ENCODE peak calls at places on chromosomes 13 and 19, in five cellular contexts. U is dorsolateral prefrontal cortex; F is stimulated activated CD8-positive, alpha-beta memory T cell treated with anti-CD3 and anti-CD28 coated beads, Interleukin-15, amount 100 ng/mL, for 1 hour; D is H54; J is ascending aorta. Z is an unnamed sample.
A peak's percentile ranks its signal among the peaks of the same experiment; 100 is the strongest.

GRCh38 chr19:29193116-29193515 is 19.8 kb downstream of the UQCRFS1 start:
- DNase-seq in U (no peak), F (no peak), D (no peak), J (no peak), Z (no peak)

GRCh38 chr19:49894879-49895565 is 1.7 kb downstream of the IL4I1 start:
- DNase-seq in U (no peak), F (no peak), D (no peak), J (no peak), Z (no peak)

GRCh38 chr19:49337267-49338022 is 2.2 kb downstream of the CD37 start:
- DNase-seq in U (no peak), F (no peak), D (no peak), J (peak; percentile 56), Z (no peak)

GRCh38 chr13:49026851-49027250 is 51.1 kb downstream of the FNDC3A start:
- DNase-seq in U (no peak), F (no peak), D (no peak), J (no peak), Z (no peak)

GRCh38 chr19:17055636-17056035 is 19.6 kb downstream of the HAUS8 start:
- DNase-seq in U (no peak), F (no peak), D (no peak), J (no peak), Z (no peak)

GRCh38 chr19:58558623-58559274 is 338 bp upstream of the UBE2M start:
- DNase-seq in U (peak; percentile 97), F (peak; percentile 99), D (peak; percentile 97), J (peak; percentile 99), Z (peak; percentile 100)

GRCh38 chr13:23159205-23159586 is 21.6 kb upstream of the SGCG start:
- DNase-seq in U (no peak), F (no peak), D (no peak), J (peak; percentile 74), Z (no peak)

GRCh38 chr19:15014579-15014978 is 34.7 kb upstream of the CASP14 start:
- DNase-seq in U (no peak), F (no peak), D (no peak), J (no peak), Z (no peak)

GRCh38 chr19:42143341-42144234 is 11.3 kb upstream of the POU2F2 start:
- DNase-seq in U (no peak), F (no peak), D (no peak), J (no peak), Z (no peak)

GRCh38 chr13:43128504-43128929 is 105.1 kb downstream of the DNAJC15 start:
- DNase-seq in U (peak; percentile 13), F (no peak), D (no peak), J (no peak), Z (no peak)

GRCh38 chr19:33734913-33735312 is 61.8 kb upstream of the KCTD15 start:
- DNase-seq in U (peak; percentile 66), F (no peak), D (no peak), J (no peak), Z (peak; percentile 35)

GRCh38 chr13:62320129-62320724 is 904.6 kb upstream of the PCDH20 start:
- DNase-seq in U (no peak), F (no peak), D (no peak), J (no peak), Z (no peak)

GRCh38 chr13:113555141-113555540 is 29.4 kb upstream of the TFDP1 start:
- DNase-seq in U (no peak), F (no peak), D (no peak), J (peak; percentile 45), Z (no peak)

GRCh38 chr19:1774999-1775772 is 21.9 kb downstream of the ONECUT3 start:
- DNase-seq in U (no peak), F (no peak), D (no peak), J (no peak), Z (no peak)

GRCh38 chr13:102587916-102588315 is 8.9 kb upstream of the TPP2 start:
- DNase-seq in U (no peak), F (no peak), D (no peak), J (no peak), Z (no peak)

GRCh38 chr19:45455707-45456499 is 11.9 kb upstream of the FOSB start:
- DNase-seq in U (no peak), F (no peak), D (peak; percentile 77), J (peak; percentile 99), Z (peak; percentile 61)

GRCh38 chr13:75410207-75410606 is 71.8 kb downstream of the TBC1D4 start:
- DNase-seq in U (no peak), F (no peak), D (no peak), J (no peak), Z (no peak)

GRCh38 chr19:37920591-37921450 is 13.8 kb downstream of the SIPA1L3 start:
- DNase-seq in U (no peak), F (no peak), D (no peak), J (no peak), Z (no peak)

GRCh38 chr19:35184267-35184666 is 29.7 kb downstream of the FXYD5 start:
- DNase-seq in U (no peak), F (no peak), D (no peak), J (no peak), Z (no peak)

GRCh38 chr13:97280478-97280877 is 58.3 kb downstream of the MBNL2 start:
- DNase-seq in U (no peak), F (no peak), D (no peak), J (no peak), Z (no peak)

GRCh38 chr13:33188093-33188882 is 97.3 kb downstream of the STARD13 start:
- DNase-seq in U (no peak), F (no peak), D (no peak), J (no peak), Z (no peak)

GRCh38 chr13:26678796-26679195 is 81.8 kb downstream of the GPR12 start:
- DNase-seq in U (no peak), F (no peak), D (no peak), J (no peak), Z (no peak)

GRCh38 chr19:44748426-44749254 is at the start of gene BCL3:
- DNase-seq in U (no peak), F (peak; percentile 26), D (no peak), J (peak; percentile 77), Z (peak; percentile 81)

GRCh38 chr19:28836366-28836765 is 376.6 kb downstream of the UQCRFS1 start:
- DNase-seq in U (no peak), F (no peak), D (no peak), J (no peak), Z (no peak)

GRCh38 chr13:36014763-36015162 is 116.4 kb downstream of the DCLK1 start:
- DNase-seq in U (no peak), F (no peak), D (no peak), J (no peak), Z (no peak)

GRCh38 chr13:46526763-46527162 is 26.2 kb upstream of the LRCH1 start:
- DNase-seq in U (no peak), F (no peak), D (no peak), J (no peak), Z (no peak)

GRCh38 chr13:97851269-97851668 is 102.2 kb upstream of the IPO5 start:
- DNase-seq in U (no peak), F (no peak), D (no peak), J (no peak), Z (no peak)

GRCh38 chr13:113275387-113275786 is 21.7 kb upstream of the LAMP1 start:
- DNase-seq in U (no peak), F (no peak), D (peak; percentile 52), J (no peak), Z (no peak)

GRCh38 chr13:33610471-33611015 is 207.4 kb upstream of the RFC3 start:
- DNase-seq in U (peak; percentile 63), F (no peak), D (no peak), J (peak; percentile 84), Z (no peak)

GRCh38 chr13:108924154-108924940 is 294.9 kb downstream of the MYO16 start:
- DNase-seq in U (no peak), F (no peak), D (no peak), J (no peak), Z (no peak)

GRCh38 chr19:18128044-18128443 is 24.9 kb upstream of the PIK3R2 start:
- DNase-seq in U (no peak), F (no peak), D (no peak), J (no peak), Z (no peak)

Z was measured in naive thymus-derived CD8-positive, alpha-beta T cell.